ENCODE peak calls at places on chromosomes 6 and 20, in ten cellular contexts. One of them, this sample, is unnamed. For H3K79me2, the result is how much of the 10 kb centered on the place peaks cover.

GRCh38 chr6:68226460-68226859 is 408.6 kb upstream of the ADGRB3 start:
- DNase-seq in HepG2: no peak
- DNase-seq in neural progenitor cell: peak
- DNase-seq in H9: no peak
- DNase-seq in mesendoderm: peak
- DNase-seq in GM23338: peak
- DNase-seq in mammary epithelial cell: no peak
- DNase-seq in keratinocyte: no peak
- DNase-seq in GM23248: no peak
- DNase-seq in H1: no peak
- DNase-seq in this sample: no peak

GRCh38 chr6:148915889-148916288 is 169.1 kb downstream of the UST start:
- DNase-seq in keratinocyte: no peak
- DNase-seq in GM23248: no peak
- DNase-seq in H9: no peak
- DNase-seq in mammary epithelial cell: no peak
- DNase-seq in HepG2: no peak
- DNase-seq in neural progenitor cell: peak
- DNase-seq in mesendoderm: no peak
- DNase-seq in H1: no peak
- DNase-seq in GM23338: no peak
- DNase-seq in this sample: no peak

GRCh38 chr6:150269857-150270223 is 99.0 kb upstream of the IYD start:
- DNase-seq in mesendoderm: peak
- DNase-seq in mammary epithelial cell: peak
- DNase-seq in H1: peak
- DNase-seq in keratinocyte: peak
- DNase-seq in GM23338: no peak
- DNase-seq in HepG2: peak
- DNase-seq in GM23248: peak
- DNase-seq in neural progenitor cell: no peak
- DNase-seq in H9: peak
- DNase-seq in this sample: no peak

GRCh38 chr6:170266061-170266825 is 24.6 kb downstream of the DLL1 start:
- DNase-seq in H9: no peak
- DNase-seq in GM23338: no peak
- DNase-seq in H1: no peak
- DNase-seq in GM23248: no peak
- DNase-seq in neural progenitor cell: peak
- DNase-seq in mammary epithelial cell: no peak
- DNase-seq in keratinocyte: no peak
- DNase-seq in mesendoderm: no peak
- DNase-seq in HepG2: no peak
- DNase-seq in this sample: no peak

GRCh38 chr20:48614593-48615274 is 213.1 kb downstream of the PREX1 start:
- DNase-seq in neural progenitor cell: no peak
- DNase-seq in keratinocyte: no peak
- DNase-seq in HepG2: no peak
- DNase-seq in GM23338: no peak
- DNase-seq in mesendoderm: no peak
- DNase-seq in GM23248: peak
- DNase-seq in H9: no peak
- DNase-seq in mammary epithelial cell: peak
- DNase-seq in H1: no peak
- DNase-seq in this sample: no peak

GRCh38 chr6:29748391-29749352 is 25.4 kb downstream of the HLA-F start:
- DNase-seq in HepG2: peak
- DNase-seq in mammary epithelial cell: peak
- DNase-seq in H9: peak
- DNase-seq in GM23338: peak
- DNase-seq in H1: no peak
- DNase-seq in mesendoderm: peak
- DNase-seq in keratinocyte: peak
- DNase-seq in neural progenitor cell: peak
- DNase-seq in GM23248: peak
- DNase-seq in this sample: peak

GRCh38 chr20:14445310-14445709 is 107.9 kb upstream of the FLRT3 start:
- DNase-seq in H9: no peak
- DNase-seq in GM23338: no peak
- DNase-seq in HepG2: no peak
- DNase-seq in GM23248: peak
- DNase-seq in mesendoderm: no peak
- DNase-seq in neural progenitor cell: no peak
- DNase-seq in mammary epithelial cell: peak
- DNase-seq in keratinocyte: peak
- DNase-seq in H1: no peak
- DNase-seq in this sample: no peak

GRCh38 chr6:136659991-136660499 is 109.8 kb upstream of the MAP7 start:
- DNase-seq in keratinocyte: no peak
- DNase-seq in mesendoderm: no peak
- DNase-seq in H9: no peak
- DNase-seq in mammary epithelial cell: no peak
- DNase-seq in HepG2: no peak
- DNase-seq in neural progenitor cell: no peak
- DNase-seq in GM23338: no peak
- DNase-seq in GM23248: no peak
- DNase-seq in H1: no peak
- DNase-seq in this sample: no peak

GRCh38 chr6:131213501-131213990 is 78.3 kb downstream of the AKAP7 start:
- DNase-seq in H1: no peak
- DNase-seq in HepG2: no peak
- DNase-seq in GM23338: no peak
- DNase-seq in H9: no peak
- DNase-seq in mammary epithelial cell: no peak
- DNase-seq in mesendoderm: no peak
- DNase-seq in neural progenitor cell: peak
- DNase-seq in keratinocyte: no peak
- DNase-seq in GM23248: peak
- DNase-seq in this sample: no peak

GRCh38 chr6:33568826-33569570 is 11.1 kb downstream of the BAK1 start:
- DNase-seq in GM23248: no peak
- DNase-seq in keratinocyte: no peak
- DNase-seq in mammary epithelial cell: no peak
- DNase-seq in mesendoderm: no peak
- DNase-seq in neural progenitor cell: no peak
- DNase-seq in H1: no peak
- DNase-seq in HepG2: no peak
- DNase-seq in GM23338: no peak
- DNase-seq in H9: no peak
- DNase-seq in this sample: no peak

GRCh38 chr20:9498322-9498721 is 16.1 kb upstream of the LAMP5 start:
- DNase-seq in HepG2: no peak
- DNase-seq in neural progenitor cell: no peak
- DNase-seq in mammary epithelial cell: no peak
- DNase-seq in GM23248: peak
- DNase-seq in keratinocyte: no peak
- DNase-seq in H9: no peak
- DNase-seq in GM23338: no peak
- DNase-seq in mesendoderm: no peak
- DNase-seq in H1: no peak
- DNase-seq in this sample: no peak

GRCh38 chr20:52192296-52193007 is 873 bp upstream of the ZFP64 start:
- DNase-seq in H9: peak
- DNase-seq in H1: no peak
- DNase-seq in HepG2: peak
- DNase-seq in mammary epithelial cell: no peak
- DNase-seq in mesendoderm: peak
- DNase-seq in neural progenitor cell: peak
- DNase-seq in keratinocyte: no peak
- DNase-seq in GM23338: no peak
- DNase-seq in GM23248: no peak
- DNase-seq in this sample: peak

GRCh38 chr6:168865-169455 is 123.3 kb upstream of the DUSP22 start:
- DNase-seq in H1: no peak
- DNase-seq in mammary epithelial cell: peak
- DNase-seq in H9: no peak
- DNase-seq in mesendoderm: peak
- DNase-seq in neural progenitor cell: peak
- DNase-seq in GM23248: peak
- DNase-seq in keratinocyte: no peak
- DNase-seq in HepG2: peak
- DNase-seq in GM23338: peak
- DNase-seq in this sample: peak

GRCh38 chr6:88785478-88785877 is 177.9 kb downstream of the RNGTT start:
- DNase-seq in keratinocyte: no peak
- DNase-seq in GM23338: no peak
- DNase-seq in mammary epithelial cell: no peak
- DNase-seq in HepG2: no peak
- DNase-seq in H1: no peak
- DNase-seq in neural progenitor cell: no peak
- DNase-seq in GM23248: no peak
- DNase-seq in mesendoderm: peak
- DNase-seq in H9: no peak
- DNase-seq in this sample: no peak

GRCh38 chr6:128112494-128112893 is 211.6 kb upstream of the THEMIS start:
- DNase-seq in GM23248: no peak
- DNase-seq in mammary epithelial cell: no peak
- DNase-seq in H9: no peak
- DNase-seq in HepG2: no peak
- DNase-seq in H1: no peak
- DNase-seq in keratinocyte: no peak
- DNase-seq in mesendoderm: no peak
- DNase-seq in GM23338: no peak
- DNase-seq in neural progenitor cell: no peak
- DNase-seq in this sample: peak

GRCh38 chr6:128173290-128173689 is 272.4 kb upstream of the THEMIS start:
- DNase-seq in H9: no peak
- DNase-seq in mammary epithelial cell: peak
- DNase-seq in mesendoderm: no peak
- DNase-seq in GM23338: no peak
- DNase-seq in keratinocyte: peak
- DNase-seq in GM23248: no peak
- DNase-seq in H1: no peak
- DNase-seq in HepG2: no peak
- DNase-seq in neural progenitor cell: no peak
- DNase-seq in this sample: no peak

GRCh38 chr6:34531580-34532201 is 24.4 kb downstream of the SPDEF start:
- DNase-seq in H9: peak
- DNase-seq in neural progenitor cell: peak
- DNase-seq in mammary epithelial cell: no peak
- DNase-seq in HepG2: no peak
- DNase-seq in GM23338: peak
- DNase-seq in GM23248: no peak
- DNase-seq in H1: peak
- DNase-seq in mesendoderm: peak
- DNase-seq in keratinocyte: no peak
- DNase-seq in this sample: no peak

GRCh38 chr20:25580711-25581110 is 4.6 kb downstream of the NINL start:
- DNase-seq in mesendoderm: no peak
- DNase-seq in neural progenitor cell: no peak
- DNase-seq in keratinocyte: no peak
- DNase-seq in HepG2: no peak
- DNase-seq in mammary epithelial cell: peak
- DNase-seq in H1: no peak
- DNase-seq in GM23338: no peak
- DNase-seq in H9: no peak
- DNase-seq in GM23248: no peak
- DNase-seq in this sample: no peak
- H3K79me2 ChIP-seq in mesendoderm: half or more
- H3K79me2 ChIP-seq in neural progenitor cell: half or more
- H3K79me2 ChIP-seq in keratinocyte: under half
- H3K79me2 ChIP-seq in HepG2: half or more
- H3K79me2 ChIP-seq in mammary epithelial cell: under half
- H3K79me2 ChIP-seq in H1: under half
- H3K79me2 ChIP-seq in GM23338: half or more
- H3K79me2 ChIP-seq in H9: under half
- H3K79me2 ChIP-seq in GM23248: under half
- H3K79me2 ChIP-seq in this sample: under half

GRCh38 chr6:105986998-105987397 is 99.1 kb upstream of the PRDM1 start:
- DNase-seq in H1: no peak
- DNase-seq in keratinocyte: no peak
- DNase-seq in mesendoderm: no peak
- DNase-seq in HepG2: no peak
- DNase-seq in GM23338: no peak
- DNase-seq in GM23248: peak
- DNase-seq in H9: no peak
- DNase-seq in mammary epithelial cell: no peak
- DNase-seq in neural progenitor cell: no peak
- DNase-seq in this sample: no peak

GRCh38 chr6:105983763-105984162 is 102.4 kb upstream of the PRDM1 start:
- DNase-seq in GM23338: no peak
- DNase-seq in neural progenitor cell: no peak
- DNase-seq in H9: no peak
- DNase-seq in H1: no peak
- DNase-seq in keratinocyte: no peak
- DNase-seq in mesendoderm: no peak
- DNase-seq in GM23248: no peak
- DNase-seq in HepG2: no peak
- DNase-seq in mammary epithelial cell: no peak
- DNase-seq in this sample: no peak

GRCh38 chr6:105988321-105988720 is 97.8 kb upstream of the PRDM1 start:
- DNase-seq in GM23248: peak
- DNase-seq in H9: no peak
- DNase-seq in mesendoderm: no peak
- DNase-seq in HepG2: no peak
- DNase-seq in GM23338: no peak
- DNase-seq in keratinocyte: no peak
- DNase-seq in mammary epithelial cell: no peak
- DNase-seq in H1: no peak
- DNase-seq in neural progenitor cell: no peak
- DNase-seq in this sample: no peak

GRCh38 chr6:105985098-105985815 is 100.9 kb upstream of the PRDM1 start:
- DNase-seq in H1: no peak
- DNase-seq in HepG2: no peak
- DNase-seq in mammary epithelial cell: no peak
- DNase-seq in keratinocyte: no peak
- DNase-seq in mesendoderm: no peak
- DNase-seq in H9: no peak
- DNase-seq in GM23338: no peak
- DNase-seq in GM23248: no peak
- DNase-seq in neural progenitor cell: no peak
- DNase-seq in this sample: no peak

GRCh38 chr6:105985816-105986632 is 100.1 kb upstream of the PRDM1 start:
- DNase-seq in H9: peak
- DNase-seq in GM23338: peak
- DNase-seq in keratinocyte: no peak
- DNase-seq in neural progenitor cell: peak
- DNase-seq in H1: no peak
- DNase-seq in HepG2: no peak
- DNase-seq in mammary epithelial cell: no peak
- DNase-seq in GM23248: no peak
- DNase-seq in mesendoderm: peak
- DNase-seq in this sample: no peak
- H3K4me2 ChIP-seq in H9: peak
- H3K4me2 ChIP-seq in GM23338: peak
- H3K4me2 ChIP-seq in keratinocyte: no peak
- H3K4me2 ChIP-seq in neural progenitor cell: peak
- H3K4me2 ChIP-seq in H1: peak
- H3K4me2 ChIP-seq in HepG2: no peak
- H3K4me2 ChIP-seq in mammary epithelial cell: no peak
- H3K4me2 ChIP-seq in GM23248: no peak
- H3K4me2 ChIP-seq in mesendoderm: peak
- H3K4me2 ChIP-seq in this sample: no peak

GRCh38 chr6:45376310-45377040 is 1.3 kb downstream of the SUPT3H start:
- DNase-seq in H9: no peak
- DNase-seq in GM23248: peak
- DNase-seq in keratinocyte: no peak
- DNase-seq in neural progenitor cell: peak
- DNase-seq in HepG2: no peak
- DNase-seq in mesendoderm: peak
- DNase-seq in H1: no peak
- DNase-seq in mammary epithelial cell: no peak
- DNase-seq in GM23338: peak
- DNase-seq in this sample: no peak
- H3K79me2 ChIP-seq in H9: under half
- H3K79me2 ChIP-seq in GM23248: under half
- H3K79me2 ChIP-seq in keratinocyte: under half
- H3K79me2 ChIP-seq in neural progenitor cell: under half
- H3K79me2 ChIP-seq in HepG2: under half
- H3K79me2 ChIP-seq in mesendoderm: under half
- H3K79me2 ChIP-seq in H1: under half
- H3K79me2 ChIP-seq in mammary epithelial cell: under half
- H3K79me2 ChIP-seq in GM23338: half or more
- H3K79me2 ChIP-seq in this sample: under half

GRCh38 chr20:47456041-47456537 is 45.6 kb upstream of the NCOA3 start:
- DNase-seq in GM23338: no peak
- DNase-seq in GM23248: no peak
- DNase-seq in mammary epithelial cell: no peak
- DNase-seq in H9: no peak
- DNase-seq in neural progenitor cell: no peak
- DNase-seq in mesendoderm: no peak
- DNase-seq in H1: no peak
- DNase-seq in HepG2: no peak
- DNase-seq in keratinocyte: no peak
- DNase-seq in this sample: no peak
- H3K4me2 ChIP-seq in GM23338: no peak
- H3K4me2 ChIP-seq in GM23248: no peak
- H3K4me2 ChIP-seq in mammary epithelial cell: no peak
- H3K4me2 ChIP-seq in H9: no peak
- H3K4me2 ChIP-seq in neural progenitor cell: no peak
- H3K4me2 ChIP-seq in mesendoderm: no peak
- H3K4me2 ChIP-seq in H1: no peak
- H3K4me2 ChIP-seq in HepG2: peak
- H3K4me2 ChIP-seq in keratinocyte: peak
- H3K4me2 ChIP-seq in this sample: no peak

This sample was measured in MM.1S.